ENCODE peak calls at places on chromosome 12, in seven cellular contexts. W is activated naive CD8-positive, alpha-beta T cell treated with anti-CD3 and anti-CD28 coated beads, Interleukin-2, amount 50 U/mL, for 24 hours; J is MV-4-11; Q is OCI-M1; O is NCI-H1092; T is NCI-H1436 treated with DMSO at 0.1 percent for 48 hours; S is GOT3. K is an unnamed sample.

GRCh38 chr12:94676011-94676709 is 25.8 kb upstream of the TMCC3 start:
- DNase-seq in T (no peak), J (peak), S (no peak), W (no peak), O (no peak), Q (peak), K (no peak)

GRCh38 chr12:117408161-117408791 is 46.9 kb upstream of the NOS1 start:
- DNase-seq in T (no peak), S (no peak), O (peak), W (no peak), J (no peak), Q (no peak), K (peak)

GRCh38 chr12:53047221-53048032 is 2.4 kb upstream of the TNS2 start:
- DNase-seq in O (no peak), W (peak), T (no peak), S (no peak), J (peak), Q (peak), K (no peak)

GRCh38 chr12:121958521-121959240 is 40.3 kb downstream of the CFAP251 start:
- DNase-seq in T (no peak), Q (no peak), O (no peak), W (no peak), S (no peak), J (no peak), K (peak)

GRCh38 chr12:89752331-89752730 is 43.7 kb upstream of the ATP2B1 start:
- DNase-seq in Q (no peak), W (no peak), O (no peak), T (no peak), S (no peak), J (no peak), K (no peak)

GRCh38 chr12:94372379-94372930 is 87.2 kb downstream of the CEP83 start:
- DNase-seq in J (no peak), O (no peak), T (no peak), W (no peak), Q (no peak), S (no peak), K (no peak)

GRCh38 chr12:13205809-13206559 is 9.5 kb downstream of the EMP1 start:
- DNase-seq in O (no peak), S (peak), J (no peak), W (peak), Q (no peak), T (no peak), K (no peak)

GRCh38 chr12:42236017-42236416 is 2.0 kb downstream of the YAF2 start:
- DNase-seq in Q (no peak), O (no peak), S (no peak), W (no peak), T (no peak), J (no peak), K (no peak)

GRCh38 chr12:105100207-105100985 is 7.1 kb upstream of the WASHC4 start:
- DNase-seq in S (no peak), Q (peak), T (no peak), O (no peak), J (peak), W (no peak), K (no peak)

GRCh38 chr12:52603314-52603713 is 2.1 kb upstream of the KRT72 start:
- DNase-seq in T (no peak), Q (no peak), S (no peak), O (no peak), J (no peak), W (no peak), K (no peak)

GRCh38 chr12:132284618-132285310 is 44.6 kb downstream of the GALNT9 start:
- DNase-seq in O (no peak), Q (no peak), J (no peak), W (no peak), T (no peak), S (no peak), K (no peak)

GRCh38 chr12:105706321-105706972 is 376.0 kb downstream of the C12orf75 start:
- DNase-seq in J (no peak), T (peak), Q (no peak), W (no peak), S (no peak), O (no peak), K (peak)

GRCh38 chr12:29051221-29051620 is 97.9 kb upstream of the FAR2 start:
- DNase-seq in W (no peak), S (no peak), Q (no peak), O (no peak), J (no peak), T (no peak), K (no peak)

GRCh38 chr12:75837700-75838099 is 193.9 kb downstream of the PHLDA1 start:
- DNase-seq in T (no peak), Q (peak), J (no peak), O (no peak), S (no peak), W (no peak), K (no peak)

GRCh38 chr12:132608231-132609171 is 1.9 kb downstream of the LRCOL1 start:
- DNase-seq in J (no peak), T (no peak), S (no peak), Q (no peak), W (no peak), O (no peak), K (no peak)

GRCh38 chr12:121947966-121948365 is 29.6 kb downstream of the CFAP251 start:
- DNase-seq in W (no peak), Q (no peak), O (no peak), J (no peak), S (no peak), T (no peak), K (no peak)

GRCh38 chr12:55997535-55997859 is 421 bp downstream of the SUOX start:
- DNase-seq in Q (no peak), W (no peak), S (no peak), J (no peak), T (no peak), O (no peak), K (no peak)

GRCh38 chr12:87157791-87158190 is 871.4 kb downstream of the C12orf50 start:
- DNase-seq in S (peak), Q (no peak), T (no peak), J (no peak), O (no peak), W (no peak), K (no peak)

GRCh38 chr12:78331764-78332163 is 501.1 kb downstream of the NAV3 start:
- DNase-seq in S (no peak), O (no peak), J (no peak), W (no peak), T (no peak), Q (no peak), K (no peak)

GRCh38 chr12:53968214-53969127 is 4.5 kb upstream of the HOXC11 start:
- DNase-seq in T (no peak), O (no peak), J (no peak), Q (no peak), S (no peak), W (no peak), K (no peak)

GRCh38 chr12:110869035-110869434 is 22.2 kb downstream of the CCDC63 start:
- DNase-seq in J (peak), S (no peak), W (no peak), O (no peak), Q (no peak), T (no peak), K (no peak)

GRCh38 chr12:47752121-47752520 is 6.6 kb downstream of the RAPGEF3 start:
- DNase-seq in W (no peak), O (no peak), J (no peak), T (no peak), S (no peak), Q (no peak), K (no peak)

GRCh38 chr12:25976289-25976688 is 17.8 kb downstream of the RASSF8 start:
- DNase-seq in W (no peak), T (no peak), S (no peak), O (no peak), Q (peak), J (no peak), K (no peak)

GRCh38 chr12:27644446-27644845 is 51.8 kb upstream of the REP15 start:
- DNase-seq in W (no peak), J (no peak), Q (no peak), T (no peak), S (no peak), O (no peak), K (peak)

GRCh38 chr12:54437697-54438096 is 18.6 kb upstream of the ITGA5 start:
- DNase-seq in T (no peak), S (no peak), J (no peak), Q (no peak), W (no peak), O (no peak), K (no peak)

GRCh38 chr12:31226639-31227038 is 99.3 kb downstream of the SINHCAF start:
- DNase-seq in T (no peak), J (no peak), Q (no peak), S (no peak), O (no peak), W (no peak), K (no peak)

GRCh38 chr12:19036673-19037357 is 92.7 kb upstream of the PLEKHA5 start:
- DNase-seq in O (no peak), J (no peak), T (no peak), S (no peak), W (no peak), Q (no peak), K (no peak)

GRCh38 chr12:50187084-50187900 is 20.1 kb upstream of the CERS5 start:
- DNase-seq in W (peak), O (no peak), T (no peak), Q (no peak), S (no peak), J (no peak), K (no peak)

GRCh38 chr12:85325452-85325851 is 45.4 kb downstream of the ALX1 start:
- DNase-seq in J (no peak), O (peak), S (no peak), Q (no peak), W (no peak), T (no peak), K (no peak)

GRCh38 chr12:19707948-19708409 is 268.7 kb downstream of the AEBP2 start:
- DNase-seq in W (no peak), T (no peak), J (peak), Q (no peak), S (no peak), O (no peak), K (no peak)

GRCh38 chr12:12582895-12583303 is 20.2 kb upstream of the DUSP16 start:
- DNase-seq in O (no peak), J (peak), Q (no peak), S (no peak), W (peak), T (no peak), K (no peak)

GRCh38 chr12:11347810-11348209 is 37.6 kb upstream of the PRB4 start:
- DNase-seq in W (no peak), O (no peak), T (no peak), J (no peak), Q (no peak), S (no peak), K (no peak)

GRCh38 chr12:91657016-91657415 is 474.4 kb upstream of the DCN start:
- DNase-seq in W (no peak), T (no peak), Q (no peak), S (no peak), O (no peak), J (no peak), K (no peak)

K was measured in DMS79.